ENCODE peak calls at places on chromosomes 3 and 15, in four cellular contexts. B is A549, L is brain microvascular endothelial cell, C is transverse colon. A is an unnamed sample.

GRCh38 chr3:148958681-148959080 is 32.7 kb upstream of the GYG1 start:
- DNase-seq in L (no peak), C (no peak), B (no peak), A (no peak)

GRCh38 chr3:112856537-112856936 is 9.9 kb upstream of the CD200R1L start:
- DNase-seq in B (no peak), L (no peak), C (no peak), A (no peak)

GRCh38 chr3:183317886-183318845 is 65.1 kb downstream of the B3GNT5 start:
- DNase-seq in C (no peak), B (no peak), L (no peak), A (no peak)

GRCh38 chr3:29282431-29283296 is 1.8 kb downstream of the RBMS3 start:
- DNase-seq in C (no peak), L (peak), B (no peak), A (no peak)

GRCh38 chr3:169998668-169999131 is 32.1 kb downstream of the SEC62 start:
- DNase-seq in L (peak), B (no peak), C (no peak), A (no peak)

GRCh38 chr3:60017631-60018030 is 967.8 kb upstream of the CFAP20DC start:
- DNase-seq in C (no peak), B (no peak), L (no peak), A (no peak)

GRCh38 chr15:89630260-89630659 is 25.0 kb downstream of the KIF7 start:
- DNase-seq in C (no peak), L (no peak), B (no peak), A (no peak)

GRCh38 chr3:175224051-175224450 is 364.9 kb downstream of the NAALADL2 start:
- DNase-seq in B (no peak), C (no peak), L (no peak), A (no peak)

GRCh38 chr15:32856753-32857152 is 138.9 kb downstream of the GREM1 start:
- DNase-seq in C (no peak), L (peak), B (no peak), A (no peak)

GRCh38 chr3:53114011-53114400 is 16.2 kb downstream of the RFT1 start:
- DNase-seq in C (peak), L (peak), B (peak), A (peak)

GRCh38 chr3:126212250-126212628 is 31.9 kb upstream of the ALDH1L1 start:
- DNase-seq in L (no peak), B (no peak), C (no peak), A (no peak)

GRCh38 chr15:27865926-27866325 is 233.2 kb downstream of the OCA2 start:
- DNase-seq in L (no peak), C (no peak), B (no peak), A (no peak)

GRCh38 chr15:65828566-65828965 is 36.5 kb upstream of the DENND4A start:
- DNase-seq in L (no peak), C (no peak), B (no peak), A (no peak)

GRCh38 chr3:169772530-169772950 is 656 bp upstream of the MYNN start:
- DNase-seq in B (peak), L (peak), C (peak), A (peak)

GRCh38 chr3:23501201-23501824 is 298.2 kb downstream of the UBE2E2 start:
- DNase-seq in B (no peak), L (no peak), C (no peak), A (no peak)

GRCh38 chr3:127110982-127111693 is 81.8 kb upstream of the PRR23E start:
- DNase-seq in B (no peak), C (no peak), L (no peak), A (no peak)

GRCh38 chr15:75031773-75032302 is 8.4 kb downstream of the PPCDC start:
- DNase-seq in B (no peak), L (peak), C (no peak), A (no peak)

GRCh38 chr15:75034615-75035014 is 11.2 kb downstream of the PPCDC start:
- DNase-seq in L (no peak), C (no peak), B (no peak), A (no peak)

GRCh38 chr15:75033809-75034208 is 10.4 kb downstream of the PPCDC start:
- DNase-seq in B (no peak), C (no peak), L (no peak), A (no peak)

GRCh38 chr15:75030424-75030823 is 7.0 kb downstream of the PPCDC start:
- DNase-seq in L (no peak), B (no peak), C (no peak), A (no peak)

DNA sequence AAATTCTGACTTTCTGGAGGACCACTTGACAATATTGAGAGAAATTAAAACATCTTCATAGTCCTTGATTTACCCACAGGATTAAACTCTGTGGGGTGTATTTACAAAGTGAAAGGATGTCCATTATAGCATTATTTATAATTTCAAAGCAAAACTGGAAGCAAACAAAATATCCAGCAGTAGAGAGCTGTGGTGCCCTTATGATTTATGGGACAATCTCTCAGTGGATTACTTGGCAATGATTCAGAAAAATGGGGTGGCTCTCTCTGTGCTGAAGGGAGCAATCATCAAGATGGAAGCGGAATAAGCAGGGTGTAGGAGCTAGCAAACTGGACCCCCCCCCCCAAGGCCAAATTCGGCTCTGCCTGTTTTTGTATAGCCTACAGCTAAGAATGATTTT is 9.0 kb downstream of the PPCDC start:
- DNase-seq in B (no peak), C (no peak), L (no peak), A (no peak)
- TF ChIP-seq CTCF in B (no peak), C (no peak), L (no peak), A (no peak)

DNA sequence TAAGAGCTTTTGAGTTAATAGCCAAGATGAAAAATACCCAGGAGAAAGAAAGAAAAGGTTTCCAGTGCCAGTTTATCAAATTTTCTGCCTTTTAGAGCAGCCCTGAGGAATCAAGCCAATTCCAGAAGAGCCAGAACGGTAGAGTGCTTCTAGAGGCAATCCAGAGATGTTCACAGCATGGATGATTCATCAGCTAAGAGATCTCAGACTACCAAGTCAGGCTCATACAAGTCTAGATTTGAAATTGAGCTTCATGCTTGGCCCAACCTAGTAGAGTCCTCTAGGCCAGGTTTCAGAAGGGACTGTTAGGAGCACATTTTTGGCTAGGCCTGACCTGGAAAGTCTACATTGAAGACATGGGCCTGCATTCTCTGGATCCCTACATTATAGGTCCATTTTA is 15.5 kb downstream of the WDR48 start:
- DNase-seq in C (no peak), B (no peak), L (peak), A (no peak)
- H3K27ac ChIP-seq in C (no peak), B (no peak), L (no peak), A (no peak)

GRCh38 chr15:78702609-78703332 is 61.8 kb upstream of the CHRNB4 start:
- DNase-seq in L (no peak), C (no peak), B (no peak), A (no peak)
- H3K4me3 ChIP-seq in L (no peak), C (no peak), B (no peak), A (no peak)

DNA sequence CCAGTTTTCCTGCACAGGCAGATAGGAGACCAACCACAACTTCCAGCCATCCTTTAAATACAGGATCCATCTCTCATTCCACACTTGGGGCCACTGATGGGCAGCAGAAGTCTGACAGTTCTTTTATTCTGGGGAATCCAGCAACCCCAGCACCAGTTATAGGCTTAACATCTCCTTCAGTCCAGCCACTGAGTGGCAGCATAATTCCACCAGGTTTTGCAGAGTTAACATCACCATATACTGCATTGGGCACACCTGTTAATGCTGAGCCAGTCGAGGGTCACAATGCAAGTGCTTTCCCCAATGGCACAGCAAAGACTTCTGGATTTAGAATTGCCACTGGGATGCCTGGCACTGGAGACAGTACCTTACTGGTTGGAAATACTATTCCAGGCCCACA is 2.9 kb downstream of the NPAP1 start:
- DNase-seq in C (no peak), B (peak), L (no peak), A (no peak)
- TF ChIP-seq CTCF in C (no peak), B (peak), L (no peak), A (no peak)

GRCh38 chr3:185330238-185330637 is 32.7 kb upstream of the MAP3K13 start:
- DNase-seq in B (no peak), C (no peak), L (no peak), A (no peak)

GRCh38 chr3:185322111-185322510 is 40.8 kb upstream of the MAP3K13 start:
- DNase-seq in L (no peak), B (no peak), C (no peak), A (no peak)

GRCh38 chr3:185328324-185329004 is 34.5 kb upstream of the MAP3K13 start:
- DNase-seq in B (no peak), C (peak), L (no peak), A (no peak)

GRCh38 chr3:185327052-185327451 is 35.9 kb upstream of the MAP3K13 start:
- DNase-seq in C (no peak), L (no peak), B (no peak), A (no peak)

GRCh38 chr3:185325946-185326791 is 36.8 kb upstream of the MAP3K13 start:
- DNase-seq in L (no peak), B (no peak), C (no peak), A (no peak)
- H3K27ac ChIP-seq in L (no peak), B (peak), C (peak), A (no peak)

GRCh38 chr15:67796728-67797127 is 28.6 kb upstream of the SKOR1 start:
- DNase-seq in B (no peak), C (no peak), L (no peak), A (no peak)

GRCh38 chr15:67801926-67802914 is 23.1 kb upstream of the SKOR1 start:
- DNase-seq in B (no peak), C (no peak), L (no peak), A (no peak)

GRCh38 chr15:67801142-67801541 is 24.2 kb upstream of the SKOR1 start:
- DNase-seq in L (no peak), B (no peak), C (no peak), A (no peak)

GRCh38 chr15:67803299-67803698 is 22.0 kb upstream of the SKOR1 start:
- DNase-seq in C (no peak), L (no peak), B (no peak), A (no peak)

GRCh38 chr15:67799801-67800205 is 25.5 kb upstream of the SKOR1 start:
- DNase-seq in L (no peak), C (no peak), B (no peak), A (no peak)
- H3K4me3 ChIP-seq in L (no peak), C (no peak), B (no peak), A (no peak)

DNA sequence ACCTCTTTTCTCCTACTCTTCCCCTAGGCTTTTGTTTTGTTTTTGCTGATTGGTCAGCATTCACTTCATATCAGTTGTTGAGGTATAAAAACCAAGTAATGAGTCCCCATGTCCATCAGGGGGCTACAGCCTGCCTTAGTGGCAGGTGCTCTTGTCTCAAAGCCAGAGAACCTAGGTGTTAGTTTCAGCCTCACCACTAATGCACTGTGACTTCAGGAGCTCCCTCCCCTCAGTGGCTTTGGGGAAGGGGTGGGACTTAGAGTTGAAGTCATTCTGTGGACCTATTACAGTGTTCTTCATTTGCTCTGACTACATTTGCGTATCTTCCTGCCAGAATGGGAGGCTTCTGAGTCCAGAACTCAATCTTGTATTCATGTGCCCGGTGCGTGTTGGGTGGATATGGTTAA is 41.6 kb downstream of the NR2C2 start:
- DNase-seq in B (peak), L (no peak), C (peak), A (no peak)
- TF ChIP-seq CTCF in B (no peak), L (peak), C (no peak), A (no peak)

DNA sequence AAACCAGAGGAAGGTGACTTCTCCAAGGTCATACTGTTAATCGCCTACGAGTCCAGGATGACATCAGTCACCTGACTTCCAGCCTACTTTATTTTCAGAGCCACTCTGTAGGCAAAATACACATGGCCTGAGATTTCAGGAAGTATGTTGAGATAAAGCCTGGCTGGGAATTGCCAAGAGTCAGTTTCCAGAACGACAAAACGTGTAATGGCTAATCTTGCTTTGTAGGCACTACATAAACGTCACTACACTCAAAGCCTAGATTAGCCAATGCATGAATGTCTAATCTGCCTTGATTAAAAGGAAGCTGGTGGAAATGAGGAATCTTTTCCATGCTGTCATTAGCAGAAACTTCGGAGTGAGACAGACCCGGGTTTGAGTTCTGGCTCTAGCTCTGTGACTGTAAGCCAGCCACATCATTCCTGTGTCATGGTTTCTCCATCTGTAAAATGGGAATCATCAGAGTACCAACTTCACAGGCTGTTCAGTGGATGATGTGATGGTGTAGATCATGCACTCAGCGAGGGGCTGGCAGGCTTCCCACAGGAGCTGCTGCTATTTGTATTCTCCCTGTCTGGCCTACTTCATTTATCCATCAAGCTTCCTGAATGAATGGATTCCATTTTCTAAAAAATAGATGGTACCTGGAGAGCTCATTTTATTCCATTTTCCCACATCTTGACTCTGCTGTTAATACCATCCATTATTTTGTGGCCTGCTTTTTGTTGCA is 241.9 kb downstream of the XXYLT1 start:
- DNase-seq in L (no peak), C (no peak), B (no peak), A (no peak)
- H3K27ac ChIP-seq in L (no peak), C (no peak), B (no peak), A (no peak)

GRCh38 chr3:114846779-114847178 is 300.3 kb downstream of the ZBTB20 start:
- DNase-seq in C (no peak), B (no peak), L (no peak), A (no peak)
- H3K4me3 ChIP-seq in C (no peak), B (no peak), L (no peak), A (no peak)

GRCh38 chr3:144629413-144629812 is 657.8 kb downstream of the DIPK2A start:
- DNase-seq in B (no peak), L (no peak), C (no peak), A (no peak)

GRCh38 chr3:144622845-144623244 is 651.2 kb downstream of the DIPK2A start:
- DNase-seq in L (no peak), B (no peak), C (no peak), A (no peak)

GRCh38 chr3:144624656-144625055 is 653.0 kb downstream of the DIPK2A start:
- DNase-seq in C (no peak), B (no peak), L (no peak), A (no peak)
- TF ChIP-seq CTCF in C (no peak), B (no peak), L (no peak), A (no peak)

A was measured in tibial nerve.